ENCODE peak calls at places on chromosome 9, in four cellular contexts. One of them, this sample, is unnamed.

GRCh38 chr9:72203205-72203803 is 54.1 kb downstream of the GDA start:
- DNase-seq in AG09319: no peak
- DNase-seq in activated effector memory CD4-positive, alpha-beta T cell treated with Interleukin-2 at 50 U/mL for 16 hours: no peak
- DNase-seq in NCI-H1417: peak
- DNase-seq in this sample: no peak

GRCh38 chr9:136352682-136353081 is 10.9 kb downstream of the DNLZ start:
- DNase-seq in NCI-H1417: peak
- DNase-seq in AG09319: no peak
- DNase-seq in activated effector memory CD4-positive, alpha-beta T cell treated with Interleukin-2 at 50 U/mL for 16 hours: no peak
- DNase-seq in this sample: no peak

GRCh38 chr9:107283621-107284616 is 840 bp downstream of the RAD23B start:
- DNase-seq in AG09319: peak
- DNase-seq in activated effector memory CD4-positive, alpha-beta T cell treated with Interleukin-2 at 50 U/mL for 16 hours: peak
- DNase-seq in NCI-H1417: peak
- DNase-seq in this sample: peak

GRCh38 chr9:106993603-106994002 is 130.6 kb downstream of the ZNF462 start:
- DNase-seq in AG09319: no peak
- DNase-seq in activated effector memory CD4-positive, alpha-beta T cell treated with Interleukin-2 at 50 U/mL for 16 hours: no peak
- DNase-seq in NCI-H1417: no peak
- DNase-seq in this sample: no peak

GRCh38 chr9:97419315-97419867 is 7.5 kb downstream of the TDRD7 start:
- DNase-seq in activated effector memory CD4-positive, alpha-beta T cell treated with Interleukin-2 at 50 U/mL for 16 hours: no peak
- DNase-seq in NCI-H1417: no peak
- DNase-seq in AG09319: no peak
- DNase-seq in this sample: no peak

GRCh38 chr9:113922160-113922559 is 46.1 kb downstream of the ZNF618 start:
- DNase-seq in NCI-H1417: no peak
- DNase-seq in activated effector memory CD4-positive, alpha-beta T cell treated with Interleukin-2 at 50 U/mL for 16 hours: no peak
- DNase-seq in AG09319: no peak
- DNase-seq in this sample: no peak

GRCh38 chr9:87742813-87743428 is 17.0 kb downstream of the CTSL start:
- DNase-seq in AG09319: no peak
- DNase-seq in NCI-H1417: no peak
- DNase-seq in activated effector memory CD4-positive, alpha-beta T cell treated with Interleukin-2 at 50 U/mL for 16 hours: no peak
- DNase-seq in this sample: no peak

GRCh38 chr9:37960631-37961030 is 56.7 kb upstream of the SLC25A51 start:
- DNase-seq in activated effector memory CD4-positive, alpha-beta T cell treated with Interleukin-2 at 50 U/mL for 16 hours: no peak
- DNase-seq in NCI-H1417: no peak
- DNase-seq in AG09319: no peak
- DNase-seq in this sample: no peak

GRCh38 chr9:129669141-129669718 is 3.8 kb downstream of the PRRX2 start:
- DNase-seq in NCI-H1417: no peak
- DNase-seq in AG09319: no peak
- DNase-seq in activated effector memory CD4-positive, alpha-beta T cell treated with Interleukin-2 at 50 U/mL for 16 hours: no peak
- DNase-seq in this sample: peak

GRCh38 chr9:89281106-89281505 is 29.9 kb upstream of the CKS2 start:
- DNase-seq in AG09319: no peak
- DNase-seq in NCI-H1417: no peak
- DNase-seq in activated effector memory CD4-positive, alpha-beta T cell treated with Interleukin-2 at 50 U/mL for 16 hours: no peak
- DNase-seq in this sample: no peak

GRCh38 chr9:88280816-88281382 is 107.3 kb upstream of the SPIN1 start:
- DNase-seq in NCI-H1417: no peak
- DNase-seq in AG09319: no peak
- DNase-seq in activated effector memory CD4-positive, alpha-beta T cell treated with Interleukin-2 at 50 U/mL for 16 hours: no peak
- DNase-seq in this sample: no peak

GRCh38 chr9:136578915-136579637 is 33.2 kb upstream of the NOTCH1 start:
- DNase-seq in activated effector memory CD4-positive, alpha-beta T cell treated with Interleukin-2 at 50 U/mL for 16 hours: no peak
- DNase-seq in NCI-H1417: peak
- DNase-seq in AG09319: no peak
- DNase-seq in this sample: no peak

GRCh38 chr9:131657890-131658752 is 81.8 kb downstream of the RAPGEF1 start:
- DNase-seq in NCI-H1417: no peak
- DNase-seq in activated effector memory CD4-positive, alpha-beta T cell treated with Interleukin-2 at 50 U/mL for 16 hours: no peak
- DNase-seq in AG09319: peak
- DNase-seq in this sample: no peak

GRCh38 chr9:36101916-36102741 is 34.4 kb upstream of the GLIPR2 start:
- DNase-seq in AG09319: peak
- DNase-seq in NCI-H1417: no peak
- DNase-seq in activated effector memory CD4-positive, alpha-beta T cell treated with Interleukin-2 at 50 U/mL for 16 hours: no peak
- DNase-seq in this sample: peak

GRCh38 chr9:127139071-127139731 is 16.8 kb upstream of the ANGPTL2 start:
- DNase-seq in AG09319: no peak
- DNase-seq in NCI-H1417: no peak
- DNase-seq in activated effector memory CD4-positive, alpha-beta T cell treated with Interleukin-2 at 50 U/mL for 16 hours: no peak
- DNase-seq in this sample: no peak

GRCh38 chr9:96553070-96553469 is 66.6 kb downstream of the CDC14B start:
- DNase-seq in activated effector memory CD4-positive, alpha-beta T cell treated with Interleukin-2 at 50 U/mL for 16 hours: no peak
- DNase-seq in AG09319: peak
- DNase-seq in NCI-H1417: no peak
- DNase-seq in this sample: no peak

GRCh38 chr9:132075853-132076252 is 3.8 kb downstream of the MED27 start:
- DNase-seq in AG09319: no peak
- DNase-seq in activated effector memory CD4-positive, alpha-beta T cell treated with Interleukin-2 at 50 U/mL for 16 hours: no peak
- DNase-seq in NCI-H1417: no peak
- DNase-seq in this sample: no peak